ENCODE peak calls at places on chromosomes 3 and 15, in four cellular contexts. P is amniotic epithelial cell, W is lower lobe of right lung, I is LoVo. M is an unnamed sample.

GRCh38 chr15:70453238-70453637 is 310.1 kb downstream of the UACA start:
- DNase-seq in I (peak; percentile 39), P (no peak), W (no peak), M (no peak)

GRCh38 chr3:113287818-113288648 is 76.7 kb downstream of the BOC start:
- DNase-seq in P (peak; percentile 59), I (peak; percentile 47), W (no peak), M (peak; percentile 64)

GRCh38 chr15:41566121-41566885 is 7.3 kb downstream of the TYRO3 start:
- DNase-seq in W (no peak), I (no peak), P (peak; percentile 64), M (no peak)

GRCh38 chr15:90531147-90531546 is 1.4 kb downstream of the CRTC3 start:
- DNase-seq in W (no peak), P (no peak), I (no peak), M (no peak)

GRCh38 chr3:41836360-41837134 is 125.4 kb downstream of the ULK4 start:
- DNase-seq in P (peak; percentile 43), I (peak; percentile 13), W (no peak), M (no peak)

GRCh38 chr3:133595341-133595740 is 21.9 kb downstream of the CDV3 start:
- DNase-seq in P (peak; percentile 59), I (no peak), W (no peak), M (no peak)

GRCh38 chr3:19146685-19147650 is 1.3 kb upstream of the KCNH8 start:
- DNase-seq in I (peak; percentile 69), W (peak; percentile 82), P (peak; percentile 24), M (peak; percentile 70)

GRCh38 chr15:31516874-31517273 is 190.2 kb downstream of the KLF13 start:
- DNase-seq in P (no peak), I (no peak), W (no peak), M (no peak)

GRCh38 chr3:46705751-46706572 is 4.8 kb downstream of the TMIE start:
- DNase-seq in P (peak; percentile 17), I (peak; percentile 14), W (peak; percentile 41), M (peak; percentile 17)

GRCh38 chr3:45178131-45179023 is 32.2 kb upstream of the CDCP1 start:
- DNase-seq in I (no peak), P (peak; percentile 75), W (no peak), M (no peak)

GRCh38 chr3:150215616-150216015 is 192.5 kb upstream of the TSC22D2 start:
- DNase-seq in I (no peak), P (peak; percentile 67), W (no peak), M (no peak)

GRCh38 chr3:149654188-149654601 is 3.6 kb downstream of the WWTR1 start:
- DNase-seq in W (no peak), I (no peak), P (peak; percentile 67), M (no peak)

GRCh38 chr15:81157195-81157938 is 23.3 kb downstream of the CFAP161 start:
- DNase-seq in I (no peak), W (no peak), P (peak; percentile 91), M (no peak)

GRCh38 chr3:183730361-183730760 is 32.8 kb downstream of the YEATS2 start:
- DNase-seq in W (no peak), P (no peak), I (no peak), M (no peak)

GRCh38 chr15:63401078-63401477 is 19.4 kb upstream of the CA12 start:
- DNase-seq in P (peak; percentile 14), W (no peak), I (no peak), M (no peak)

M was measured in tibial artery.